ENCODE peak calls at places on chromosomes 5 and 9, in nine cellular contexts. A is activated T-cell treated with anti-CD3 and anti-CD28 coated beads for 1 hour; G is stimulated activated CD4-positive, alpha-beta T cell treated with anti-CD3 and anti-CD28 coated beads, TNF-alpha, amount 100 ng/mL, for 24 hours; Y is foreskin keratinocyte; K is tibial nerve; E is OCI-LY7; V is kidney glomerular epithelial cell; L is H9; M is NCI-H1694 treated with DMSO at 0.1 percent for 48 hours. D is an unnamed sample.

GRCh38 chr5:17966636-17967402 is 332.6 kb downstream of the TAF11L14 start:
- DNase-seq in Y (peak), K (no peak), V (no peak), G (no peak), A (no peak), L (no peak), M (no peak), E (no peak), D (peak)

GRCh38 chr5:1074226-1074625 is 37.6 kb downstream of the SLC12A7 start:
- DNase-seq in K (no peak), Y (no peak), M (no peak), E (no peak), A (no peak), L (no peak), G (no peak), V (no peak), D (no peak)

GRCh38 chr9:128026255-128027165 is 40.6 kb downstream of the NAIF1 start:
- DNase-seq in A (peak), L (no peak), K (no peak), G (no peak), M (no peak), V (no peak), E (peak), Y (no peak), D (no peak)

GRCh38 chr5:9387879-9388278 is 158.0 kb downstream of the SEMA5A start:
- DNase-seq in L (no peak), M (no peak), Y (no peak), G (no peak), V (no peak), K (no peak), E (no peak), A (no peak), D (no peak)

GRCh38 chr5:4553968-4554367 is 586.2 kb upstream of the ADAMTS16 start:
- DNase-seq in A (no peak), G (no peak), V (no peak), L (no peak), K (no peak), M (no peak), E (no peak), Y (no peak), D (no peak)

GRCh38 chr5:168851902-168852321 is 272.7 kb upstream of the PANK3 start:
- DNase-seq in K (no peak), V (peak), Y (no peak), A (no peak), L (no peak), G (no peak), E (no peak), M (no peak), D (peak)

GRCh38 chr5:76691470-76692273 is 24.3 kb upstream of the F2R start:
- DNase-seq in L (no peak), K (no peak), M (no peak), Y (no peak), V (peak), A (no peak), G (no peak), E (no peak), D (no peak)

GRCh38 chr9:107545036-107545435 is 55.5 kb upstream of the KLF4 start:
- DNase-seq in Y (no peak), G (no peak), A (no peak), K (no peak), V (no peak), M (no peak), E (no peak), L (no peak), D (no peak)

GRCh38 chr5:1763548-1763911 is 36.1 kb downstream of the MRPL36 start:
- DNase-seq in A (peak), G (no peak), M (no peak), L (peak), K (peak), Y (no peak), V (peak), E (peak), D (no peak)

GRCh38 chr9:3509926-3510325 is 15.9 kb downstream of the RFX3 start:
- DNase-seq in M (no peak), A (no peak), Y (no peak), L (no peak), V (no peak), G (no peak), K (no peak), E (no peak), D (no peak)

GRCh38 chr5:77971965-77972544 is 195.9 kb upstream of the TBCA start:
- DNase-seq in G (no peak), A (no peak), V (no peak), L (no peak), K (no peak), M (no peak), E (no peak), Y (peak), D (no peak)

GRCh38 chr5:88792144-88792840 is 90.7 kb downstream of the MEF2C start:
- DNase-seq in G (no peak), A (no peak), V (peak), M (no peak), E (no peak), K (no peak), Y (peak), L (no peak), D (no peak)